ENCODE peak calls at places on chromosomes 2 and 18, in eight cellular contexts. K is A549, F is K562, T is endothelial cell of umbilical vein, L is IMR-90, B is sigmoid colon, R is adrenal gland, V is HCT116. J is an unnamed sample.

GRCh38 chr2:27527182-27527581 is 30.5 kb downstream of the GCKR start:
- DNase-seq in K (no peak), F (peak), T (no peak), L (no peak), B (no peak), R (no peak), V (peak), J (peak)

GRCh38 chr2:214574077-214574775 is 163.4 kb downstream of the VWC2L start:
- DNase-seq in K (no peak), F (no peak), T (no peak), L (no peak), B (no peak), R (no peak), V (no peak), J (no peak)

GRCh38 chr2:185188656-185189055 is 549.9 kb upstream of the FSIP2 start:
- DNase-seq in K (no peak), F (no peak), T (no peak), L (no peak), B (no peak), R (no peak), V (no peak), J (no peak)

GRCh38 chr2:19857806-19858205 is 44.0 kb downstream of the TTC32 start:
- DNase-seq in K (no peak), F (no peak), T (no peak), L (no peak), B (no peak), R (no peak), V (no peak), J (no peak)

GRCh38 chr18:26976206-26976605 is 110.7 kb upstream of the AQP4 start:
- DNase-seq in K (no peak), F (no peak), T (no peak), L (no peak), B (no peak), R (no peak), V (no peak), J (no peak)

GRCh38 chr2:84885111-84885510 is 4.2 kb upstream of the TRABD2A start:
- DNase-seq in K (no peak), F (no peak), T (no peak), L (no peak), B (no peak), R (peak), V (no peak), J (no peak)

GRCh38 chr2:39068290-39068689 is 52.6 kb downstream of the SOS1 start:
- DNase-seq in K (no peak), F (no peak), T (no peak), L (peak), B (no peak), R (no peak), V (no peak), J (no peak)

GRCh38 chr2:201129044-201129505 is 13.1 kb downstream of the CFLAR start:
- DNase-seq in K (peak), F (no peak), T (peak), L (peak), B (no peak), R (no peak), V (no peak), J (no peak)

GRCh38 chr18:44733069-44733753 is 52.5 kb downstream of the SETBP1 start:
- DNase-seq in K (peak), F (peak), T (peak), L (peak), B (no peak), R (no peak), V (no peak), J (no peak)

GRCh38 chr18:9614401-9615279 is at the start of gene PPP4R1:
- DNase-seq in K (peak), F (peak), T (peak), L (peak), B (peak), R (peak), V (no peak), J (peak)

GRCh38 chr2:234436482-234436837 is 60.4 kb downstream of the ARL4C start:
- DNase-seq in K (no peak), F (no peak), T (no peak), L (no peak), B (no peak), R (no peak), V (no peak), J (no peak)

GRCh38 chr18:23864620-23865019 is 149.9 kb upstream of the TTC39C start:
- DNase-seq in K (no peak), F (no peak), T (no peak), L (no peak), B (no peak), R (no peak), V (no peak), J (no peak)

GRCh38 chr2:73836141-73836943 is 7.6 kb downstream of the STAMBP start:
- DNase-seq in K (no peak), F (no peak), T (no peak), L (no peak), B (peak), R (no peak), V (no peak), J (no peak)

GRCh38 chr2:73830871-73831401 is 2.2 kb downstream of the STAMBP start:
- DNase-seq in K (no peak), F (no peak), T (peak), L (peak), B (no peak), R (no peak), V (no peak), J (no peak)

GRCh38 chr2:73828818-73829570 is at the start of gene STAMBP:
- DNase-seq in K (peak), F (peak), T (peak), L (peak), B (peak), R (peak), V (peak), J (peak)

GRCh38 chr2:73828389-73828817 is 358 bp upstream of the STAMBP start:
- DNase-seq in K (no peak), F (no peak), T (no peak), L (no peak), B (no peak), R (no peak), V (no peak), J (no peak)

GRCh38 chr2:73832905-73833304 is 4.1 kb downstream of the STAMBP start:
- DNase-seq in K (peak), F (peak), T (peak), L (peak), B (no peak), R (no peak), V (no peak), J (peak)
- TF ChIP-seq POLR2A in K (no peak), F (peak), T (no peak), L (no peak), B (no peak), R (no peak), V (no peak), J (peak)

GRCh38 chr2:226172939-226173338 is 626.7 kb downstream of the IRS1 start:
- DNase-seq in K (no peak), F (no peak), T (no peak), L (no peak), B (no peak), R (no peak), V (no peak), J (no peak)
- TF ChIP-seq POLR2A in K (no peak), F (no peak), T (no peak), L (no peak), B (no peak), R (no peak), V (no peak), J (no peak)

GRCh38 chr2:120253021-120253882 is 600 bp downstream of the RALB start:
- DNase-seq in K (peak), F (peak), T (peak), L (peak), B (peak), R (peak), V (no peak), J (peak)

GRCh38 chr2:120251863-120252206 is 817 bp upstream of the RALB start:
- DNase-seq in K (no peak), F (no peak), T (no peak), L (no peak), B (no peak), R (no peak), V (no peak), J (peak)

GRCh38 chr2:120254178-120254577 is 1.5 kb downstream of the RALB start:
- DNase-seq in K (no peak), F (no peak), T (peak), L (peak), B (peak), R (no peak), V (no peak), J (no peak)

GRCh38 chr2:120251077-120251476 is 1.6 kb upstream of the RALB start:
- DNase-seq in K (no peak), F (no peak), T (no peak), L (no peak), B (peak), R (no peak), V (no peak), J (peak)

GRCh38 chr2:120252207-120253020 is at the start of gene RALB:
- DNase-seq in K (peak), F (peak), T (peak), L (peak), B (peak), R (peak), V (peak), J (peak)
- TF ChIP-seq POLR2A in K (peak), F (peak), T (peak), L (peak), B (peak), R (peak), V (peak), J (peak)

GRCh38 chr2:129334128-129334527 is 645.3 kb upstream of the RAB6C start:
- DNase-seq in K (no peak), F (no peak), T (no peak), L (no peak), B (no peak), R (no peak), V (no peak), J (no peak)

GRCh38 chr2:129334696-129335095 is 644.8 kb upstream of the RAB6C start:
- DNase-seq in K (no peak), F (no peak), T (no peak), L (no peak), B (no peak), R (no peak), V (no peak), J (no peak)

GRCh38 chr2:129336276-129336675 is 643.2 kb upstream of the RAB6C start:
- DNase-seq in K (no peak), F (no peak), T (no peak), L (no peak), B (no peak), R (no peak), V (no peak), J (no peak)

GRCh38 chr2:129331638-129332037 is 647.8 kb upstream of the RAB6C start:
- DNase-seq in K (no peak), F (no peak), T (no peak), L (no peak), B (no peak), R (no peak), V (no peak), J (no peak)

GRCh38 chr2:129337076-129337475 is 642.4 kb upstream of the RAB6C start:
- DNase-seq in K (no peak), F (no peak), T (no peak), L (no peak), B (no peak), R (no peak), V (no peak), J (peak)
- TF ChIP-seq POLR2A in K (no peak), F (no peak), T (no peak), L (no peak), B (no peak), R (no peak), V (no peak), J (no peak)